ENCODE peak calls at places on chromosomes 13 and 19, in eight cellular contexts. One of them, this sample, is unnamed.

GRCh38 chr13:24997367-24997967 is 98.5 kb upstream of the PABPC3 start:
- DNase-seq in left ventricle myocardium inferior: no peak
- DNase-seq in esophagus squamous epithelium: no peak
- DNase-seq in gastrocnemius medialis: no peak
- DNase-seq in cardiac muscle cell: peak; percentile 47
- DNase-seq in mammary epithelial cell: no peak
- DNase-seq in aorta: no peak
- DNase-seq in mesendoderm: no peak
- DNase-seq in this sample: no peak

GRCh38 chr19:3480383-3481091 is at the start of gene SMIM24:
- DNase-seq in left ventricle myocardium inferior: no peak
- DNase-seq in esophagus squamous epithelium: no peak
- DNase-seq in gastrocnemius medialis: no peak
- DNase-seq in cardiac muscle cell: no peak
- DNase-seq in mammary epithelial cell: no peak
- DNase-seq in aorta: no peak
- DNase-seq in mesendoderm: no peak
- DNase-seq in this sample: no peak

GRCh38 chr19:42089191-42089750 is 13.3 kb downstream of the ZNF574 start:
- DNase-seq in left ventricle myocardium inferior: no peak
- DNase-seq in esophagus squamous epithelium: no peak
- DNase-seq in gastrocnemius medialis: no peak
- DNase-seq in cardiac muscle cell: no peak
- DNase-seq in mammary epithelial cell: no peak
- DNase-seq in aorta: no peak
- DNase-seq in mesendoderm: no peak
- DNase-seq in this sample: no peak

GRCh38 chr13:110705356-110705825 is 525 bp downstream of the CARS2 start:
- DNase-seq in left ventricle myocardium inferior: no peak
- DNase-seq in esophagus squamous epithelium: no peak
- DNase-seq in gastrocnemius medialis: no peak
- DNase-seq in cardiac muscle cell: no peak
- DNase-seq in mammary epithelial cell: no peak
- DNase-seq in aorta: no peak
- DNase-seq in mesendoderm: no peak
- DNase-seq in this sample: no peak

GRCh38 chr13:50082426-50083283 is 67.4 kb downstream of the KCNRG start:
- DNase-seq in left ventricle myocardium inferior: peak; percentile 48
- DNase-seq in esophagus squamous epithelium: no peak
- DNase-seq in gastrocnemius medialis: peak; percentile 61
- DNase-seq in cardiac muscle cell: peak; percentile 75
- DNase-seq in mammary epithelial cell: peak; percentile 88
- DNase-seq in aorta: peak; percentile 87
- DNase-seq in mesendoderm: peak; percentile 91
- DNase-seq in this sample: peak; percentile 62

GRCh38 chr13:52869050-52869449 is 20.6 kb upstream of the PCDH8 start:
- DNase-seq in left ventricle myocardium inferior: no peak
- DNase-seq in esophagus squamous epithelium: no peak
- DNase-seq in gastrocnemius medialis: no peak
- DNase-seq in cardiac muscle cell: no peak
- DNase-seq in mammary epithelial cell: no peak
- DNase-seq in aorta: no peak
- DNase-seq in mesendoderm: no peak
- DNase-seq in this sample: no peak

GRCh38 chr13:30108913-30109237 is 198.5 kb downstream of the KATNAL1 start:
- DNase-seq in left ventricle myocardium inferior: no peak
- DNase-seq in esophagus squamous epithelium: no peak
- DNase-seq in gastrocnemius medialis: no peak
- DNase-seq in cardiac muscle cell: no peak
- DNase-seq in mammary epithelial cell: peak; percentile 98
- DNase-seq in aorta: no peak
- DNase-seq in mesendoderm: no peak
- DNase-seq in this sample: peak; percentile 98

GRCh38 chr13:72864142-72865035 is 82.5 kb downstream of the PIBF1 start:
- DNase-seq in left ventricle myocardium inferior: no peak
- DNase-seq in esophagus squamous epithelium: no peak
- DNase-seq in gastrocnemius medialis: no peak
- DNase-seq in cardiac muscle cell: no peak
- DNase-seq in mammary epithelial cell: no peak
- DNase-seq in aorta: no peak
- DNase-seq in mesendoderm: no peak
- DNase-seq in this sample: no peak

GRCh38 chr19:58386576-58387337 is at the start of gene RPS5:
- DNase-seq in left ventricle myocardium inferior: peak; percentile 93
- DNase-seq in esophagus squamous epithelium: peak; percentile 92
- DNase-seq in gastrocnemius medialis: peak; percentile 97
- DNase-seq in cardiac muscle cell: peak; percentile 99
- DNase-seq in mammary epithelial cell: peak; percentile 98
- DNase-seq in aorta: peak; percentile 98
- DNase-seq in mesendoderm: peak; percentile 99
- DNase-seq in this sample: peak; percentile 90

GRCh38 chr13:98260357-98261164 is 83.5 kb upstream of the RNF113B start:
- DNase-seq in left ventricle myocardium inferior: no peak
- DNase-seq in esophagus squamous epithelium: no peak
- DNase-seq in gastrocnemius medialis: no peak
- DNase-seq in cardiac muscle cell: no peak
- DNase-seq in mammary epithelial cell: no peak
- DNase-seq in aorta: no peak
- DNase-seq in mesendoderm: no peak
- DNase-seq in this sample: no peak

DNA sequence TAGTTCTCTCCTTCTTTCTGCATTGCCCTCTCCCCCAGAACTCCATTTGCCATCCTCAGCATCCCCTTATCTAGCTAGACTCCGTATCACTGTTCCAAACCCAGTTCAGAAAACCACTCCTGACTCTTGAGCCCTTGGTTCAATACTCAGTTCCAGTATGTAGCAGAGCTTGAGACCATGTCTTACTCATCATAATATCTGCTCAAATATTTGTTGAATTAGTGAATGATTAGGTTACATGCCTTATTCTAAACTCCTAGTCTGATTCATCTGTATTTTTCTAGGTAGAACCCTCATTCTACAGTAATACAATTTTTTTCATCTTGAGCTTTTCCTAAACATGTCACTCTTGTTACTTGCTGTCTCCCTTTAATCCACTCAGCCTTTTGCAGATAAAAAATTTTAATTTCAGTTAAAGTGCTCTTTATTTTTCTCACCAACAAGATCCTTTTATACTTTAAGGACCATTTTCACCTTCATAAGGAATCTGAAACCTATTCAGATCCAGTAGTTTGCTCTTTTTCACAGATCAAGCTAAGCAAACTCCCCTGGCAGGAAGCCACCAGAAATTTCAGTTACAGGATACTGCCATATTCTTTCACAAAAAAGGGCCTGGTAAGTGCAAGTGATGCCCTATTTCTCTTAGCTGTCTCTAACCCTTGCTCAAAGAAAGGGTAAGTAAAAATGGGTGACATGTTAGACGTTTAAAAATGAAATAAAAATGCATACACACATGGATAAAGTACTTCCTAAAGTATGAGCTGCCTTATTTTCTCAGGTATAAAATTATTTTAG is 23.1 kb upstream of the INTS6 start:
- DNase-seq in left ventricle myocardium inferior: no peak
- DNase-seq in esophagus squamous epithelium: no peak
- DNase-seq in gastrocnemius medialis: no peak
- DNase-seq in cardiac muscle cell: no peak
- DNase-seq in mammary epithelial cell: no peak
- DNase-seq in aorta: no peak
- DNase-seq in mesendoderm: no peak
- DNase-seq in this sample: no peak
- H3K27ac ChIP-seq in left ventricle myocardium inferior: no peak overlapping the region
- H3K27ac ChIP-seq in esophagus squamous epithelium: no peak overlapping the region
- H3K27ac ChIP-seq in gastrocnemius medialis: no peak overlapping the region
- H3K27ac ChIP-seq in cardiac muscle cell: no peak overlapping the region
- H3K27ac ChIP-seq in mammary epithelial cell: no peak overlapping the region
- H3K27ac ChIP-seq in aorta: no peak overlapping the region
- H3K27ac ChIP-seq in mesendoderm: no peak overlapping the region
- H3K27ac ChIP-seq in this sample: no peak overlapping the region

GRCh38 chr19:10100163-10100785 is 2.2 kb downstream of the ANGPTL6 start:
- DNase-seq in left ventricle myocardium inferior: no peak
- DNase-seq in esophagus squamous epithelium: no peak
- DNase-seq in gastrocnemius medialis: no peak
- DNase-seq in cardiac muscle cell: no peak
- DNase-seq in mammary epithelial cell: no peak
- DNase-seq in aorta: no peak
- DNase-seq in mesendoderm: no peak
- DNase-seq in this sample: no peak

GRCh38 chr19:10093295-10094186 is 7.4 kb downstream of the SHFL start:
- DNase-seq in left ventricle myocardium inferior: no peak
- DNase-seq in esophagus squamous epithelium: no peak
- DNase-seq in gastrocnemius medialis: no peak
- DNase-seq in cardiac muscle cell: peak; percentile 18
- DNase-seq in mammary epithelial cell: no peak
- DNase-seq in aorta: no peak
- DNase-seq in mesendoderm: peak; percentile 44
- DNase-seq in this sample: no peak

GRCh38 chr19:10095948-10096614 is 6.4 kb downstream of the ANGPTL6 start:
- DNase-seq in left ventricle myocardium inferior: peak; percentile 86
- DNase-seq in esophagus squamous epithelium: no peak
- DNase-seq in gastrocnemius medialis: peak; percentile 68
- DNase-seq in cardiac muscle cell: peak; percentile 95
- DNase-seq in mammary epithelial cell: peak; percentile 87
- DNase-seq in aorta: peak; percentile 96
- DNase-seq in mesendoderm: peak; percentile 93
- DNase-seq in this sample: peak; percentile 74

GRCh38 chr19:10095622-10095947 is 6.9 kb downstream of the ANGPTL6 start:
- DNase-seq in left ventricle myocardium inferior: no peak
- DNase-seq in esophagus squamous epithelium: no peak
- DNase-seq in gastrocnemius medialis: no peak
- DNase-seq in cardiac muscle cell: no peak
- DNase-seq in mammary epithelial cell: no peak
- DNase-seq in aorta: no peak
- DNase-seq in mesendoderm: no peak
- DNase-seq in this sample: no peak

DNA sequence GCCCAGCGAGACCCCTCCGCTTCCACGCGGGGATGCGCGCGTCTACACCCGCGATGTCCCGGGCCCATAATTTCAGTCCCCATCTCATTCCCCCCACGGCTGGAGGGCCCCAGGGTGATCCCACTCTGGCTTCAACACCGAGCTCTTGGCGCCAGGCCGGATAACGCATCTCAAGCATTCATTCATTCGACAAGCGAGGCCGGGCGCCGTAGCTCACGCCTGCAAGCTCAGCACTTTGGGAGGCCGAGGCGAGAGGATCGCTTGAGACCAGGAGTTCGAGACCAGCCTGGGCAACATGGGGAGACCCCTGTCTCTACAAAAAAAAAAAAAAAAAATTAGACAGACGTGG is 5.9 kb downstream of the ANGPTL6 start:
- DNase-seq in left ventricle myocardium inferior: peak; percentile 32
- DNase-seq in esophagus squamous epithelium: no peak
- DNase-seq in gastrocnemius medialis: no peak
- DNase-seq in cardiac muscle cell: no peak
- DNase-seq in mammary epithelial cell: no peak
- DNase-seq in aorta: no peak
- DNase-seq in mesendoderm: no peak
- DNase-seq in this sample: no peak
- H3K27ac ChIP-seq in left ventricle myocardium inferior: peak overlapping the region; percentile 78
- H3K27ac ChIP-seq in esophagus squamous epithelium: peak overlapping the region; percentile 82
- H3K27ac ChIP-seq in gastrocnemius medialis: peak overlapping the region; percentile 50
- H3K27ac ChIP-seq in cardiac muscle cell: no peak overlapping the region
- H3K27ac ChIP-seq in mammary epithelial cell: peak overlapping the region; percentile 3
- H3K27ac ChIP-seq in aorta: no peak overlapping the region
- H3K27ac ChIP-seq in mesendoderm: no peak overlapping the region
- H3K27ac ChIP-seq in this sample: no peak overlapping the region

GRCh38 chr19:17542793-17543582 is 12.5 kb upstream of the COLGALT1 start:
- DNase-seq in left ventricle myocardium inferior: no peak
- DNase-seq in esophagus squamous epithelium: no peak
- DNase-seq in gastrocnemius medialis: no peak
- DNase-seq in cardiac muscle cell: no peak
- DNase-seq in mammary epithelial cell: no peak
- DNase-seq in aorta: no peak
- DNase-seq in mesendoderm: no peak
- DNase-seq in this sample: no peak

GRCh38 chr19:17540174-17540573 is 15.3 kb upstream of the COLGALT1 start:
- DNase-seq in left ventricle myocardium inferior: no peak
- DNase-seq in esophagus squamous epithelium: no peak
- DNase-seq in gastrocnemius medialis: no peak
- DNase-seq in cardiac muscle cell: no peak
- DNase-seq in mammary epithelial cell: no peak
- DNase-seq in aorta: no peak
- DNase-seq in mesendoderm: no peak
- DNase-seq in this sample: no peak

GRCh38 chr19:17541184-17541759 is 14.2 kb upstream of the COLGALT1 start:
- DNase-seq in left ventricle myocardium inferior: no peak
- DNase-seq in esophagus squamous epithelium: no peak
- DNase-seq in gastrocnemius medialis: no peak
- DNase-seq in cardiac muscle cell: no peak
- DNase-seq in mammary epithelial cell: no peak
- DNase-seq in aorta: no peak
- DNase-seq in mesendoderm: no peak
- DNase-seq in this sample: no peak

GRCh38 chr19:17543991-17544390 is 11.5 kb upstream of the COLGALT1 start:
- DNase-seq in left ventricle myocardium inferior: no peak
- DNase-seq in esophagus squamous epithelium: no peak
- DNase-seq in gastrocnemius medialis: no peak
- DNase-seq in cardiac muscle cell: no peak
- DNase-seq in mammary epithelial cell: no peak
- DNase-seq in aorta: no peak
- DNase-seq in mesendoderm: no peak
- DNase-seq in this sample: no peak

GRCh38 chr19:17542042-17542441 is 13.4 kb upstream of the COLGALT1 start:
- DNase-seq in left ventricle myocardium inferior: no peak
- DNase-seq in esophagus squamous epithelium: no peak
- DNase-seq in gastrocnemius medialis: no peak
- DNase-seq in cardiac muscle cell: no peak
- DNase-seq in mammary epithelial cell: no peak
- DNase-seq in aorta: no peak
- DNase-seq in mesendoderm: no peak
- DNase-seq in this sample: no peak
- H3K27ac ChIP-seq in left ventricle myocardium inferior: no peak overlapping the region
- H3K27ac ChIP-seq in esophagus squamous epithelium: no peak overlapping the region
- H3K27ac ChIP-seq in gastrocnemius medialis: no peak overlapping the region
- H3K27ac ChIP-seq in cardiac muscle cell: no peak overlapping the region
- H3K27ac ChIP-seq in mammary epithelial cell: no peak overlapping the region
- H3K27ac ChIP-seq in aorta: no peak overlapping the region
- H3K27ac ChIP-seq in mesendoderm: no peak overlapping the region
- H3K27ac ChIP-seq in this sample: no peak overlapping the region

GRCh38 chr19:33522371-33522662 is 726 bp upstream of the PEPD start:
- DNase-seq in left ventricle myocardium inferior: no peak
- DNase-seq in esophagus squamous epithelium: no peak
- DNase-seq in gastrocnemius medialis: no peak
- DNase-seq in cardiac muscle cell: no peak
- DNase-seq in mammary epithelial cell: no peak
- DNase-seq in aorta: no peak
- DNase-seq in mesendoderm: no peak
- DNase-seq in this sample: no peak

GRCh38 chr19:33520048-33520643 is 1.4 kb downstream of the PEPD start:
- DNase-seq in left ventricle myocardium inferior: no peak
- DNase-seq in esophagus squamous epithelium: no peak
- DNase-seq in gastrocnemius medialis: no peak
- DNase-seq in cardiac muscle cell: no peak
- DNase-seq in mammary epithelial cell: no peak
- DNase-seq in aorta: no peak
- DNase-seq in mesendoderm: no peak
- DNase-seq in this sample: no peak

GRCh38 chr19:33519416-33519815 is 2.2 kb downstream of the PEPD start:
- DNase-seq in left ventricle myocardium inferior: no peak
- DNase-seq in esophagus squamous epithelium: no peak
- DNase-seq in gastrocnemius medialis: no peak
- DNase-seq in cardiac muscle cell: no peak
- DNase-seq in mammary epithelial cell: no peak
- DNase-seq in aorta: no peak
- DNase-seq in mesendoderm: no peak
- DNase-seq in this sample: no peak

GRCh38 chr19:33520844-33521479 is 629 bp downstream of the PEPD start:
- DNase-seq in left ventricle myocardium inferior: no peak
- DNase-seq in esophagus squamous epithelium: no peak
- DNase-seq in gastrocnemius medialis: no peak
- DNase-seq in cardiac muscle cell: peak; percentile 2
- DNase-seq in mammary epithelial cell: no peak
- DNase-seq in aorta: no peak
- DNase-seq in mesendoderm: peak; percentile 23
- DNase-seq in this sample: no peak

GRCh38 chr19:33521480-33522370 is at the start of gene PEPD:
- DNase-seq in left ventricle myocardium inferior: peak; percentile 93
- DNase-seq in esophagus squamous epithelium: peak; percentile 58
- DNase-seq in gastrocnemius medialis: peak; percentile 87
- DNase-seq in cardiac muscle cell: peak; percentile 93
- DNase-seq in mammary epithelial cell: peak; percentile 76
- DNase-seq in aorta: peak; percentile 97
- DNase-seq in mesendoderm: peak; percentile 96
- DNase-seq in this sample: peak; percentile 31
- H3K27ac ChIP-seq in left ventricle myocardium inferior: peak within 1 kb of the TSS; percentile 75
- H3K27ac ChIP-seq in esophagus squamous epithelium: peak within 1 kb of the TSS; percentile 73
- H3K27ac ChIP-seq in gastrocnemius medialis: peak within 1 kb of the TSS; percentile 78
- H3K27ac ChIP-seq in cardiac muscle cell: no peak within 1 kb of the TSS
- H3K27ac ChIP-seq in mammary epithelial cell: peak within 1 kb of the TSS; percentile 16
- H3K27ac ChIP-seq in aorta: no peak within 1 kb of the TSS
- H3K27ac ChIP-seq in mesendoderm: no peak within 1 kb of the TSS
- H3K27ac ChIP-seq in this sample: no peak within 1 kb of the TSS

This sample was measured in epithelial cell of prostate.